ENCODE peak calls at places on chromosomes 4 and X, in seven cellular contexts. X is IMR-90; G is aorta; F is upper lobe of right lung; K is CD8-positive, alpha-beta memory T cell; R is trophoblast cell; N is effector memory CD4-positive, alpha-beta T cell. Q is an unnamed sample.

GRCh38 chr4:20421586-20421985 is 169.9 kb downstream of the SLIT2 start:
- DNase-seq in X (peak; percentile 31), G (no peak), F (no peak), K (no peak), R (no peak), N (no peak), Q (no peak)

GRCh38 chrX:132622130-132622529 is 133.3 kb upstream of the MBNL3 start:
- DNase-seq in X (peak; percentile 35), G (no peak), F (no peak), K (no peak), R (no peak), N (no peak), Q (no peak)

GRCh38 chr4:122874194-122874593 is 47.6 kb downstream of the FGF2 start:
- DNase-seq in X (peak; percentile 90), G (no peak), F (no peak), K (no peak), R (peak; percentile 15), N (no peak), Q (no peak)

GRCh38 chrX:34578237-34578636 is 78.8 kb downstream of the TMEM47 start:
- DNase-seq in X (peak; percentile 56), G (no peak), F (no peak), K (no peak), R (no peak), N (no peak), Q (peak; percentile 62)

GRCh38 chr4:76589402-76589801 is 154.4 kb downstream of the SHROOM3 start:
- DNase-seq in X (peak; percentile 57), G (no peak), F (no peak), K (no peak), R (peak; percentile 64), N (no peak), Q (peak; percentile 79)

GRCh38 chr4:10416441-10416840 is 40.8 kb downstream of the ZNF518B start:
- DNase-seq in X (no peak), G (no peak), F (no peak), K (no peak), R (no peak), N (no peak), Q (no peak)

GRCh38 chr4:40055379-40055872 is 1.2 kb upstream of the N4BP2 start:
- DNase-seq in X (no peak), G (no peak), F (no peak), K (no peak), R (peak; percentile 1), N (peak; percentile 6), Q (peak; percentile 42)

GRCh38 chr4:76078033-76078613 is 3.6 kb downstream of the ART3 start:
- DNase-seq in X (no peak), G (no peak), F (no peak), K (no peak), R (no peak), N (no peak), Q (no peak)

GRCh38 chr4:87978656-87979055 is 3.1 kb downstream of the SPP1 start:
- DNase-seq in X (peak; percentile 62), G (no peak), F (no peak), K (no peak), R (no peak), N (no peak), Q (no peak)

GRCh38 chr4:87977521-87978278 is 2.2 kb downstream of the SPP1 start:
- DNase-seq in X (no peak), G (no peak), F (no peak), K (no peak), R (no peak), N (no peak), Q (no peak)

GRCh38 chr4:87974856-87975462 is 555 bp upstream of the SPP1 start:
- DNase-seq in X (peak; percentile 4), G (no peak), F (no peak), K (no peak), R (no peak), N (no peak), Q (peak; percentile 65)

GRCh38 chr4:87973283-87974169 is 2.0 kb upstream of the SPP1 start:
- DNase-seq in X (peak; percentile 84), G (peak; percentile 65), F (no peak), K (peak; percentile 47), R (peak; percentile 81), N (no peak), Q (peak; percentile 68)

GRCh38 chr4:87975466-87975865 is at the start of gene SPP1:
- DNase-seq in X (peak; percentile 13), G (peak; percentile 56), F (no peak), K (no peak), R (no peak), N (no peak), Q (no peak)
- H3K27me3 ChIP-seq in X (peaks cover 7% of the 10 kb centered on the region), G (peaks cover 2% of the 10 kb centered on the region), F (peaks cover 6% of the 10 kb centered on the region), K (peaks cover 3% of the 10 kb centered on the region), R (no peaks in the 10 kb centered on the region), N (peaks cover 6% of the 10 kb centered on the region), Q (peaks cover 10% of the 10 kb centered on the region)

DNA sequence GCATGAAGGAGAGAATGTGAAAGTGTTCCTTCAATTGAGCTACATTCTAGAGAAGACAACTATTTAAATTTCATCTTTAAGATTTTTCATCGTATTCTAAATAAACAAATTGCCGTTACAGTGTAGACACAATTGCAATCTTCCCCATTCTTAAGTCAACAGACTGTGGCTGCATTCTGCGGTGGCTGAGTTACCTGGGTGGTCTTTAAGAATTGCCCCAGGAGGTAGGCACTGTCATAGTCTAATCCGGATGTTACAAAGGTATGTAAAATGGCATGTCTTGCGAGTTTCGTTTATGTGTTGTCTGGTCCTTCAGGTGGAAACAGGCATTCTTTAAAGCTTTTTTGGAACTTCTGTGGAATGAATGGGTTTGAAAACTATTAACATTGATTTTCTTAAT is 586.1 kb upstream of the PITX2 start:
- DNase-seq in X (no peak), G (no peak), F (no peak), K (no peak), R (peak; percentile 11), N (no peak), Q (no peak)
- H3K9me3 ChIP-seq in X (no peaks in the 10 kb centered on the region), G (no peaks in the 10 kb centered on the region), F (no peaks in the 10 kb centered on the region), K (no peaks in the 10 kb centered on the region), R (no peaks in the 10 kb centered on the region), N (no peaks in the 10 kb centered on the region), Q (no peaks in the 10 kb centered on the region)

GRCh38 chr4:6886886-6887285 is 22.7 kb upstream of the TBC1D14 start:
- DNase-seq in X (no peak), G (no peak), F (no peak), K (no peak), R (no peak), N (no peak), Q (peak; percentile 38)

GRCh38 chr4:6887591-6888371 is 21.8 kb upstream of the TBC1D14 start:
- DNase-seq in X (no peak), G (no peak), F (peak; percentile 64), K (no peak), R (no peak), N (no peak), Q (peak; percentile 86)

GRCh38 chr4:6888506-6889071 is 21.0 kb upstream of the TBC1D14 start:
- DNase-seq in X (no peak), G (no peak), F (no peak), K (no peak), R (no peak), N (no peak), Q (peak; percentile 58)

GRCh38 chr4:6884341-6884870 is 25.2 kb upstream of the TBC1D14 start:
- DNase-seq in X (peak; percentile 15), G (no peak), F (no peak), K (no peak), R (no peak), N (no peak), Q (peak; percentile 54)

GRCh38 chr4:6885953-6886557 is 23.6 kb upstream of the TBC1D14 start:
- DNase-seq in X (peak; percentile 66), G (peak; percentile 85), F (peak; percentile 78), K (no peak), R (no peak), N (no peak), Q (peak; percentile 95)
- H3K27ac ChIP-seq in X (peak overlapping the region; percentile 25), G (peak overlapping the region; percentile 86), F (peak overlapping the region; percentile 34), K (no peak overlapping the region), R (no peak overlapping the region), N (no peak overlapping the region), Q (peak overlapping the region; percentile 77)

GRCh38 chr4:16082424-16083216 is 1.2 kb downstream of the PROM1 start:
- DNase-seq in X (no peak), G (peak; percentile 62), F (peak; percentile 71), K (no peak), R (peak; percentile 18), N (no peak), Q (no peak)

GRCh38 chr4:16083217-16084191 is at the start of gene PROM1:
- DNase-seq in X (no peak), G (peak; percentile 55), F (peak; percentile 65), K (no peak), R (no peak), N (no peak), Q (peak; percentile 53)

GRCh38 chr4:16079046-16079445 is 4.8 kb downstream of the PROM1 start:
- DNase-seq in X (peak; percentile 7), G (no peak), F (no peak), K (no peak), R (no peak), N (no peak), Q (no peak)

GRCh38 chr4:16078195-16078756 is 5.5 kb downstream of the PROM1 start:
- DNase-seq in X (no peak), G (no peak), F (no peak), K (no peak), R (no peak), N (no peak), Q (no peak)

GRCh38 chr4:16082038-16082423 is 1.8 kb downstream of the PROM1 start:
- DNase-seq in X (no peak), G (no peak), F (no peak), K (no peak), R (no peak), N (no peak), Q (no peak)
- H3K27me3 ChIP-seq in X (peaks cover 73% of the 10 kb centered on the region), G (peaks cover 1% of the 10 kb centered on the region), F (peaks cover 55% of the 10 kb centered on the region), K (peaks cover 18% of the 10 kb centered on the region), R (no peaks in the 10 kb centered on the region), N (peaks cover 21% of the 10 kb centered on the region), Q (peaks cover 67% of the 10 kb centered on the region)

GRCh38 chr4:72171761-72172160 is 140.0 kb downstream of the NPFFR2 start:
- DNase-seq in X (no peak), G (no peak), F (no peak), K (no peak), R (no peak), N (no peak), Q (no peak)
- H3K9me3 ChIP-seq in X (no peaks in the 10 kb centered on the region), G (no peaks in the 10 kb centered on the region), F (no peaks in the 10 kb centered on the region), K (no peaks in the 10 kb centered on the region), R (no peaks in the 10 kb centered on the region), N (no peaks in the 10 kb centered on the region), Q (no peaks in the 10 kb centered on the region)

GRCh38 chrX:15745179-15745578 is 7.1 kb downstream of the CA5B start:
- DNase-seq in X (peak; percentile 52), G (no peak), F (no peak), K (no peak), R (no peak), N (no peak), Q (no peak)

GRCh38 chrX:15747626-15748173 is 9.6 kb downstream of the CA5B start:
- DNase-seq in X (no peak), G (no peak), F (no peak), K (no peak), R (no peak), N (no peak), Q (no peak)

GRCh38 chrX:15751160-15751819 is 13.2 kb downstream of the CA5B start:
- DNase-seq in X (peak; percentile 56), G (no peak), F (no peak), K (peak; percentile 57), R (no peak), N (no peak), Q (no peak)

GRCh38 chrX:15750611-15751159 is 12.6 kb downstream of the CA5B start:
- DNase-seq in X (no peak), G (no peak), F (no peak), K (peak; percentile 50), R (no peak), N (no peak), Q (no peak)

GRCh38 chrX:15749642-15750610 is 11.9 kb downstream of the CA5B start:
- DNase-seq in X (peak; percentile 6), G (peak; percentile 58), F (no peak), K (peak; percentile 59), R (peak; percentile 56), N (no peak), Q (no peak)
- H3K27ac ChIP-seq in X (no peak overlapping the region), G (peak overlapping the region; percentile 98), F (peak overlapping the region; percentile 83), K (peak overlapping the region; percentile 99), R (peak overlapping the region; percentile 25), N (peak overlapping the region; percentile 98), Q (peak overlapping the region; percentile 83)

Q was measured in osteoblast.